ENCODE peak calls at places on chromosome 22, in four cellular contexts. One of them, this sample, is unnamed.

GRCh38 chr22:26398741-26399153 is 30.3 kb upstream of the ASPHD2 start:
- DNase-seq in GM12878: no peak
- DNase-seq in cardiac fibroblast: peak
- DNase-seq in fibroblast of villous mesenchyme: peak
- DNase-seq in this sample: peak

GRCh38 chr22:23789121-23789520 is 2.4 kb downstream of the SMARCB1 start:
- DNase-seq in fibroblast of villous mesenchyme: no peak
- DNase-seq in GM12878: no peak
- DNase-seq in cardiac fibroblast: no peak
- DNase-seq in this sample: no peak

GRCh38 chr22:48492371-48493320 is 1335.0 kb downstream of the BRD1 start:
- DNase-seq in fibroblast of villous mesenchyme: peak
- DNase-seq in cardiac fibroblast: peak
- DNase-seq in GM12878: peak
- DNase-seq in this sample: peak

GRCh38 chr22:19041403-19042074 is 80.7 kb downstream of the DGCR2 start:
- DNase-seq in cardiac fibroblast: no peak
- DNase-seq in GM12878: no peak
- DNase-seq in fibroblast of villous mesenchyme: no peak
- DNase-seq in this sample: no peak

GRCh38 chr22:44406581-44407403 is 91.2 kb downstream of the RTL6 start:
- DNase-seq in GM12878: no peak
- DNase-seq in cardiac fibroblast: no peak
- DNase-seq in fibroblast of villous mesenchyme: no peak
- DNase-seq in this sample: no peak

GRCh38 chr22:35995772-35996171 is 32.9 kb downstream of the RBFOX2 start:
- DNase-seq in fibroblast of villous mesenchyme: peak
- DNase-seq in cardiac fibroblast: peak
- DNase-seq in GM12878: no peak
- DNase-seq in this sample: no peak

GRCh38 chr22:29751139-29751538 is 15.7 kb downstream of the ZMAT5 start:
- DNase-seq in GM12878: no peak
- DNase-seq in fibroblast of villous mesenchyme: no peak
- DNase-seq in cardiac fibroblast: peak
- DNase-seq in this sample: no peak

GRCh38 chr22:35882226-35883027 is 146.2 kb downstream of the RBFOX2 start:
- DNase-seq in fibroblast of villous mesenchyme: peak
- DNase-seq in cardiac fibroblast: peak
- DNase-seq in GM12878: no peak
- DNase-seq in this sample: no peak

GRCh38 chr22:42931421-42932196 is 74.5 kb upstream of the ARFGAP3 start:
- DNase-seq in fibroblast of villous mesenchyme: peak
- DNase-seq in cardiac fibroblast: peak
- DNase-seq in GM12878: peak
- DNase-seq in this sample: peak

GRCh38 chr22:20272174-20272573 is 4.1 kb upstream of the RTN4R start:
- DNase-seq in GM12878: no peak
- DNase-seq in fibroblast of villous mesenchyme: no peak
- DNase-seq in cardiac fibroblast: no peak
- DNase-seq in this sample: no peak

GRCh38 chr22:29524440-29525191 is 28.9 kb downstream of the THOC5 start:
- DNase-seq in cardiac fibroblast: peak
- DNase-seq in fibroblast of villous mesenchyme: peak
- DNase-seq in GM12878: no peak
- DNase-seq in this sample: peak

GRCh38 chr22:42962295-42963230 is 52.4 kb downstream of the PACSIN2 start:
- DNase-seq in cardiac fibroblast: peak
- DNase-seq in GM12878: no peak
- DNase-seq in fibroblast of villous mesenchyme: peak
- DNase-seq in this sample: no peak

GRCh38 chr22:39148024-39148726 is 4.3 kb downstream of the CBX7 start:
- DNase-seq in fibroblast of villous mesenchyme: no peak
- DNase-seq in GM12878: no peak
- DNase-seq in cardiac fibroblast: no peak
- DNase-seq in this sample: no peak

GRCh38 chr22:40348025-40348658 is 1.8 kb downstream of the ADSL start:
- DNase-seq in fibroblast of villous mesenchyme: peak
- DNase-seq in GM12878: no peak
- DNase-seq in cardiac fibroblast: peak
- DNase-seq in this sample: peak

GRCh38 chr22:47153854-47154542 is 391.5 kb downstream of the TBC1D22A start:
- DNase-seq in GM12878: no peak
- DNase-seq in cardiac fibroblast: peak
- DNase-seq in fibroblast of villous mesenchyme: no peak
- DNase-seq in this sample: no peak

GRCh38 chr22:20428496-20429253 is 8.9 kb downstream of the SCARF2 start:
- DNase-seq in fibroblast of villous mesenchyme: no peak
- DNase-seq in GM12878: no peak
- DNase-seq in cardiac fibroblast: no peak
- DNase-seq in this sample: no peak

GRCh38 chr22:19124377-19124776 is 2.2 kb upstream of the DGCR2 start:
- DNase-seq in cardiac fibroblast: no peak
- DNase-seq in GM12878: no peak
- DNase-seq in fibroblast of villous mesenchyme: no peak
- DNase-seq in this sample: no peak

GRCh38 chr22:46674906-46675305 is 54.7 kb downstream of the GRAMD4 start:
- DNase-seq in fibroblast of villous mesenchyme: no peak
- DNase-seq in GM12878: no peak
- DNase-seq in cardiac fibroblast: no peak
- DNase-seq in this sample: no peak

GRCh38 chr22:19853879-19854777 is 546 bp downstream of the GNB1L start:
- DNase-seq in cardiac fibroblast: peak
- DNase-seq in fibroblast of villous mesenchyme: peak
- DNase-seq in GM12878: no peak
- DNase-seq in this sample: peak

GRCh38 chr22:33391298-33391697 is 333.1 kb upstream of the SYN3 start:
- DNase-seq in fibroblast of villous mesenchyme: no peak
- DNase-seq in cardiac fibroblast: no peak
- DNase-seq in GM12878: no peak
- DNase-seq in this sample: no peak

GRCh38 chr22:35587447-35587870 is 29.7 kb downstream of the MB start:
- DNase-seq in GM12878: no peak
- DNase-seq in fibroblast of villous mesenchyme: no peak
- DNase-seq in cardiac fibroblast: peak
- DNase-seq in this sample: no peak

GRCh38 chr22:31954535-31955326 is 10.4 kb downstream of the YWHAH start:
- DNase-seq in cardiac fibroblast: no peak
- DNase-seq in fibroblast of villous mesenchyme: no peak
- DNase-seq in GM12878: no peak
- DNase-seq in this sample: no peak

GRCh38 chr22:24434472-24435322 is 7.3 kb downstream of the ADORA2A start:
- DNase-seq in cardiac fibroblast: peak
- DNase-seq in GM12878: peak
- DNase-seq in fibroblast of villous mesenchyme: peak
- DNase-seq in this sample: peak

GRCh38 chr22:28442264-28442950 is 237.2 kb downstream of the TTC28 start:
- DNase-seq in fibroblast of villous mesenchyme: peak
- DNase-seq in GM12878: no peak
- DNase-seq in cardiac fibroblast: peak
- DNase-seq in this sample: peak
- TF ChIP-seq CTCF in fibroblast of villous mesenchyme: peak
- TF ChIP-seq CTCF in GM12878: peak
- TF ChIP-seq CTCF in cardiac fibroblast: peak
- TF ChIP-seq CTCF in this sample: peak

DNA sequence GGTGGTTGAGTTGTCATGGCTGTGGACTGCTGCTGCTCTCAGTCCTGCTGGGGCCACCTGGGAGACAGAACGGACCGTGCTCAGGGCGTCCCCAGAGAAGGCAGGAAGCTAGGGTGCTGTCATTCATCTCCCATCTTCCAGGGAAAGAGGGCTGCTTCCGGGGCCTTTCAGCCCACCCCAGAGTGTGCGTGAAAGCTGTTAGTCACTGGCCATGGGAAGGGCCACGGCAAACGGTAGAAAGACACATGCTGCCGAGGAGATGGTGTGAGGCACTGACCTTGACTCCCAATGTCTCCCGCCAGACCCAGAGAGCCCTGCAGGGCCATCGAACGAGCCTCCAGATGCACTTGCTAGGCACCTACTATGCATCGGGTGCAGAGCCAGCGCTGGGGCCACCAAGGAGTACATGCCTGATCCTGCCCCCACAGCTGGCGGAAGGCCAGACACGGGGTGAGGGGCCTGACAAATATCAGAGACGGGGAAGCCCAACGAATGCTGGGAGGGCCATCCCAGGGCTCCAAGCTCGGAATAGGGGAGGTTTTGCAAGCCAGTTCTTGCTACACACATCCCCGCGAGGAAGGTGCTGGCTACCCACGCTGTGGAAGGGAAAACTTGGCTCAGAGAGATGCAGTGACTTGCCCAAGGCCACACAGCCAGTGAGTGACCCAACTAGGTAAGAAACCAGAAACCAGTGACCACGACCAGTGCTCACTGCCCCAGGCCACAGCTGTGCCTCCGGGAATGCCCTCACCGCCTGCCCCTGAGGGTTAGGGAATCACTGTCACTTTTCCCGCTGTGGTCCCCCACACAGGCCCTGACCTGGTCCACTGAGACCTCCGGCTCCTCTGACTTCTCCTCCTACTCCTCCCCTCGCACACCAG is 10.1 kb downstream of the RAC2 start:
- DNase-seq in GM12878: no peak
- DNase-seq in cardiac fibroblast: peak
- DNase-seq in fibroblast of villous mesenchyme: no peak
- DNase-seq in this sample: no peak
- H3K4me3 ChIP-seq in GM12878: no peak
- H3K4me3 ChIP-seq in cardiac fibroblast: no peak
- H3K4me3 ChIP-seq in fibroblast of villous mesenchyme: no peak
- H3K4me3 ChIP-seq in this sample: no peak

GRCh38 chr22:17647452-17647851 is 8.9 kb downstream of the BCL2L13 start:
- DNase-seq in cardiac fibroblast: no peak
- DNase-seq in GM12878: no peak
- DNase-seq in fibroblast of villous mesenchyme: no peak
- DNase-seq in this sample: no peak

GRCh38 chr22:17647996-17648395 is 9.4 kb downstream of the BCL2L13 start:
- DNase-seq in cardiac fibroblast: peak
- DNase-seq in fibroblast of villous mesenchyme: peak
- DNase-seq in GM12878: no peak
- DNase-seq in this sample: no peak

GRCh38 chr22:17648564-17648963 is 10.0 kb downstream of the BCL2L13 start:
- DNase-seq in fibroblast of villous mesenchyme: no peak
- DNase-seq in cardiac fibroblast: no peak
- DNase-seq in GM12878: no peak
- DNase-seq in this sample: no peak
- TF ChIP-seq CTCF in fibroblast of villous mesenchyme: no peak
- TF ChIP-seq CTCF in cardiac fibroblast: no peak
- TF ChIP-seq CTCF in GM12878: no peak
- TF ChIP-seq CTCF in this sample: no peak

GRCh38 chr22:16608931-16609330 is 16.3 kb upstream of the CCT8L2 start:
- DNase-seq in GM12878: no peak
- DNase-seq in fibroblast of villous mesenchyme: no peak
- DNase-seq in cardiac fibroblast: no peak
- DNase-seq in this sample: no peak

GRCh38 chr22:16601437-16602223 is 9.0 kb upstream of the CCT8L2 start:
- DNase-seq in cardiac fibroblast: peak
- DNase-seq in fibroblast of villous mesenchyme: no peak
- DNase-seq in GM12878: no peak
- DNase-seq in this sample: no peak

GRCh38 chr22:16603448-16603768 is 10.8 kb upstream of the CCT8L2 start:
- DNase-seq in cardiac fibroblast: no peak
- DNase-seq in GM12878: no peak
- DNase-seq in fibroblast of villous mesenchyme: no peak
- DNase-seq in this sample: no peak
- H3K4me3 ChIP-seq in cardiac fibroblast: no peak
- H3K4me3 ChIP-seq in GM12878: no peak
- H3K4me3 ChIP-seq in fibroblast of villous mesenchyme: no peak
- H3K4me3 ChIP-seq in this sample: no peak

GRCh38 chr22:21832291-21833290 is 34.9 kb downstream of the MAPK1 start:
- DNase-seq in GM12878: no peak
- DNase-seq in cardiac fibroblast: peak
- DNase-seq in fibroblast of villous mesenchyme: peak
- DNase-seq in this sample: no peak
- TF ChIP-seq CTCF in GM12878: no peak
- TF ChIP-seq CTCF in cardiac fibroblast: no peak
- TF ChIP-seq CTCF in fibroblast of villous mesenchyme: no peak
- TF ChIP-seq CTCF in this sample: no peak

DNA sequence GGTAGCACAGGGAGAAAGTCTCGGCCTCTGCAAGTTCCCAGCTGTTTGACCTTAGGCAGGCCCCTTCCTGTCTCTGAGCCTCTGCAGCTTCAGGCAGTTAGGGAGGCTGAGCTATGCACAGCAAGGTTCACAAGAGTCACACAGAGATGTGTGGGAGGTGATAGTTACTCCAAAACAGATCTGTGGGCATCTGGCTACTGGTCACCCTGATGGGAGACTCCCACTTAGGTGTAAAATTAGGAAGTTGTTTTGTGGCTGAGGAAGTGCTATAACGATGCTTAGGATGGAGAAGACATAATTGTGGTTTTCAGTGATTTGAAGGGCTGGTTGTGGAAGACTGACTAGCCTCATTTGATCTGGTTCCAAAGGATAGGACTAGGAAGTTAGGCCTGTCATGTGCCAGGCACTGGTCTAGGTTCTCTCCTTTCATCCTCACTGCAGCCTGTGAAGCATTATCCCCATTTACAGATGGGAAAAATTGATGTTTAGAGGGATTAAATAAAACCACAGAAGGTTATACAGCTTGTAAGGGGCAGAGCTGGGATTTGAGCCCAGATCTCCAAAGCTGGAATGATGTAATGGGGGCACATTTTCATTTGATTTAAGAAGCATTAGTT is 13.5 kb downstream of the ACO2 start:
- DNase-seq in GM12878: no peak
- DNase-seq in cardiac fibroblast: no peak
- DNase-seq in fibroblast of villous mesenchyme: peak
- DNase-seq in this sample: peak
- H3K4me3 ChIP-seq in GM12878: no peak
- H3K4me3 ChIP-seq in cardiac fibroblast: no peak
- H3K4me3 ChIP-seq in fibroblast of villous mesenchyme: no peak
- H3K4me3 ChIP-seq in this sample: no peak

GRCh38 chr22:50189849-50190181 is 4.1 kb downstream of the TRABD start:
- DNase-seq in fibroblast of villous mesenchyme: peak
- DNase-seq in cardiac fibroblast: no peak
- DNase-seq in GM12878: no peak
- DNase-seq in this sample: peak

GRCh38 chr22:50191041-50191740 is 5.5 kb downstream of the TRABD start:
- DNase-seq in cardiac fibroblast: peak
- DNase-seq in fibroblast of villous mesenchyme: peak
- DNase-seq in GM12878: peak
- DNase-seq in this sample: peak

GRCh38 chr22:50192056-50192824 is 6.5 kb downstream of the TRABD start:
- DNase-seq in fibroblast of villous mesenchyme: no peak
- DNase-seq in GM12878: no peak
- DNase-seq in cardiac fibroblast: no peak
- DNase-seq in this sample: peak

GRCh38 chr22:50189184-50189848 is 3.6 kb downstream of the TRABD start:
- DNase-seq in fibroblast of villous mesenchyme: no peak
- DNase-seq in cardiac fibroblast: no peak
- DNase-seq in GM12878: no peak
- DNase-seq in this sample: peak

GRCh38 chr22:50190182-50190951 is 4.7 kb downstream of the TRABD start:
- DNase-seq in fibroblast of villous mesenchyme: peak
- DNase-seq in GM12878: peak
- DNase-seq in cardiac fibroblast: peak
- DNase-seq in this sample: peak
- TF ChIP-seq CTCF in fibroblast of villous mesenchyme: peak
- TF ChIP-seq CTCF in GM12878: peak
- TF ChIP-seq CTCF in cardiac fibroblast: peak
- TF ChIP-seq CTCF in this sample: peak

This sample was measured in GM12865.